ENCODE peak calls at places on chromosomes 2 and 18, in nine cellular contexts. S, H, Q, W, O, D, Y, U and P are unnamed samples.
A peak's percentile ranks its signal among the peaks of the same experiment; 100 is the strongest.

GRCh38 chr18:23133860-23134779 is 1.2 kb upstream of the CABLES1 start:
- DNase-seq in S (no peak), H (no peak), Q (no peak), W (no peak), O (no peak), D (no peak), Y (no peak), U (peak; percentile 64), P (no peak)

GRCh38 chr18:31329787-31330438 is 12.0 kb downstream of the DSG1 start:
- DNase-seq in S (no peak), H (no peak), Q (no peak), W (no peak), O (no peak), D (no peak), Y (no peak), U (no peak), P (no peak)

GRCh38 chr2:133581027-133581760 is 12.9 kb upstream of the NCKAP5 start:
- DNase-seq in S (no peak), H (no peak), Q (peak; percentile 46), W (no peak), O (no peak), D (no peak), Y (no peak), U (no peak), P (peak; percentile 77)

GRCh38 chr2:226631671-226632070 is 167.9 kb downstream of the IRS1 start:
- DNase-seq in S (no peak), H (no peak), Q (no peak), W (no peak), O (no peak), D (no peak), Y (no peak), U (no peak), P (no peak)

GRCh38 chr2:223970343-223971128 is 13.3 kb downstream of the MRPL44 start:
- DNase-seq in S (no peak), H (no peak), Q (peak; percentile 82), W (no peak), O (peak; percentile 55), D (no peak), Y (no peak), U (peak; percentile 82), P (peak; percentile 76)

GRCh38 chr18:8643479-8643878 is 34.2 kb downstream of the RAB12 start:
- DNase-seq in S (no peak), H (no peak), Q (no peak), W (no peak), O (no peak), D (no peak), Y (no peak), U (no peak), P (no peak)

GRCh38 chr2:206230060-206230890 is 44.2 kb upstream of the ZDBF2 start:
- DNase-seq in S (no peak), H (no peak), Q (no peak), W (no peak), O (no peak), D (no peak), Y (no peak), U (no peak), P (no peak)

GRCh38 chr2:49271060-49271665 is 116.8 kb upstream of the FSHR start:
- DNase-seq in S (no peak), H (no peak), Q (no peak), W (no peak), O (no peak), D (no peak), Y (no peak), U (no peak), P (no peak)

GRCh38 chr2:61439241-61440002 is 31.5 kb downstream of the USP34 start:
- DNase-seq in S (no peak), H (no peak), Q (no peak), W (no peak), O (no peak), D (no peak), Y (no peak), U (no peak), P (no peak)

GRCh38 chr2:15980605-15981098 is 40.3 kb downstream of the MYCN start:
- DNase-seq in S (no peak), H (no peak), Q (no peak), W (no peak), O (no peak), D (no peak), Y (no peak), U (no peak), P (no peak)

GRCh38 chr2:100068395-100068794 is 74.0 kb downstream of the AFF3 start:
- DNase-seq in S (no peak), H (no peak), Q (no peak), W (no peak), O (no peak), D (no peak), Y (no peak), U (no peak), P (no peak)

GRCh38 chr2:59684101-59684770 is 869.2 kb downstream of the BCL11A start:
- DNase-seq in S (no peak), H (no peak), Q (no peak), W (no peak), O (peak; percentile 2), D (no peak), Y (no peak), U (no peak), P (no peak)

GRCh38 chr2:777546-777945 is 100.3 kb upstream of the TMEM18 start:
- DNase-seq in S (no peak), H (no peak), Q (no peak), W (no peak), O (no peak), D (no peak), Y (no peak), U (no peak), P (no peak)

GRCh38 chr2:38125830-38126229 is 49.9 kb upstream of the CYP1B1 start:
- DNase-seq in S (no peak), H (no peak), Q (no peak), W (no peak), O (no peak), D (no peak), Y (no peak), U (no peak), P (no peak)

GRCh38 chr2:191115391-191115790 is 35.4 kb downstream of the STAT4 start:
- DNase-seq in S (no peak), H (peak; percentile 23), Q (peak; percentile 26), W (no peak), O (peak; percentile 32), D (no peak), Y (no peak), U (no peak), P (no peak)

GRCh38 chr2:15119722-15120175 is 441.4 kb downstream of the NBAS start:
- DNase-seq in S (no peak), H (no peak), Q (no peak), W (no peak), O (no peak), D (no peak), Y (no peak), U (no peak), P (no peak)

GRCh38 chr2:9189901-9190300 is 16.7 kb upstream of the ASAP2 start:
- DNase-seq in S (no peak), H (no peak), Q (peak; percentile 41), W (no peak), O (no peak), D (no peak), Y (no peak), U (no peak), P (no peak)

GRCh38 chr2:122539920-122540319 is 784.5 kb downstream of the TSN start:
- DNase-seq in S (no peak), H (no peak), Q (no peak), W (no peak), O (no peak), D (no peak), Y (no peak), U (no peak), P (no peak)

GRCh38 chr2:118249531-118249930 is 161.3 kb downstream of the INSIG2 start:
- DNase-seq in S (no peak), H (no peak), Q (peak; percentile 32), W (no peak), O (peak; percentile 92), D (no peak), Y (peak; percentile 33), U (no peak), P (no peak)

GRCh38 chr2:198471291-198471690 is 666.9 kb downstream of the PLCL1 start:
- DNase-seq in S (no peak), H (no peak), Q (no peak), W (no peak), O (no peak), D (no peak), Y (no peak), U (peak; percentile 18), P (no peak)

GRCh38 chr2:46493241-46493970 is 14.0 kb downstream of the TMEM247 start:
- DNase-seq in S (peak; percentile 34), H (no peak), Q (peak; percentile 75), W (no peak), O (peak; percentile 74), D (no peak), Y (peak; percentile 33), U (no peak), P (no peak)

GRCh38 chr2:56077352-56077915 is 106.4 kb upstream of the CCDC85A start:
- DNase-seq in S (no peak), H (no peak), Q (peak; percentile 56), W (no peak), O (no peak), D (no peak), Y (no peak), U (peak; percentile 43), P (peak; percentile 42)

GRCh38 chr18:35039633-35040032 is 1.6 kb upstream of the MAPRE2 start:
- DNase-seq in S (no peak), H (no peak), Q (no peak), W (no peak), O (no peak), D (no peak), Y (no peak), U (no peak), P (peak; percentile 79)

GRCh38 chr18:55779461-55779710 is 191.4 kb upstream of the TCF4 start:
- DNase-seq in S (peak; percentile 62), H (no peak), Q (no peak), W (no peak), O (peak; percentile 72), D (no peak), Y (no peak), U (no peak), P (no peak)

GRCh38 chr2:23696163-23697045 is 230.5 kb downstream of the ATAD2B start:
- DNase-seq in S (no peak), H (no peak), Q (no peak), W (no peak), O (no peak), D (no peak), Y (no peak), U (no peak), P (no peak)

GRCh38 chr2:101337877-101338276 is 29.4 kb upstream of the RNF149 start:
- DNase-seq in S (no peak), H (no peak), Q (peak; percentile 35), W (no peak), O (peak; percentile 33), D (no peak), Y (no peak), U (no peak), P (peak; percentile 57)

GRCh38 chr2:24342110-24342910 is 18.0 kb downstream of the ITSN2 start:
- DNase-seq in S (no peak), H (no peak), Q (peak; percentile 40), W (no peak), O (peak; percentile 13), D (no peak), Y (peak; percentile 34), U (no peak), P (no peak)

GRCh38 chr2:28717339-28717758 is 34.3 kb upstream of the PPP1CB start:
- DNase-seq in S (peak; percentile 86), H (peak; percentile 67), Q (peak; percentile 98), W (no peak), O (peak; percentile 97), D (peak; percentile 57), Y (no peak), U (peak; percentile 14), P (peak; percentile 49)

GRCh38 chr2:163122257-163122656 is 283.7 kb upstream of the KCNH7 start:
- DNase-seq in S (no peak), H (no peak), Q (no peak), W (no peak), O (no peak), D (no peak), Y (no peak), U (no peak), P (no peak)

GRCh38 chr2:133389569-133389968 is 178.7 kb downstream of the NCKAP5 start:
- DNase-seq in S (no peak), H (no peak), Q (no peak), W (no peak), O (no peak), D (no peak), Y (no peak), U (no peak), P (no peak)

GRCh38 chr18:50053142-50053541 is 141.8 kb downstream of the MYO5B start:
- DNase-seq in S (no peak), H (no peak), Q (no peak), W (no peak), O (no peak), D (no peak), Y (no peak), U (no peak), P (no peak)